ENCODE peak calls at places on chromosomes 6 and 20, in ten cellular contexts. One of them, this sample, is unnamed.

GRCh38 chr6:109816452-109817374 is 125.6 kb downstream of the FIG4 start:
- DNase-seq in GM23338: no peak
- DNase-seq in germinal center: no peak
- DNase-seq in activated naive CD8-positive, alpha-beta T cell treated with anti-CD3 and anti-CD28 coated beads for 36 hours: no peak
- DNase-seq in T-helper 9 cell: no peak
- DNase-seq in left ventricle myocardium superior: no peak
- DNase-seq in cardiac muscle cell: peak; percentile 13
- DNase-seq in iPS-NIHi11: no peak
- DNase-seq in pancreas: no peak
- DNase-seq in MV-4-11: no peak
- DNase-seq in this sample: no peak

GRCh38 chr6:19210849-19211590 is 626.1 kb upstream of the ID4 start:
- DNase-seq in germinal center: peak; percentile 6
- DNase-seq in MV-4-11: no peak
- DNase-seq in GM23338: peak; percentile 90
- DNase-seq in cardiac muscle cell: peak; percentile 56
- DNase-seq in left ventricle myocardium superior: peak; percentile 53
- DNase-seq in T-helper 9 cell: no peak
- DNase-seq in activated naive CD8-positive, alpha-beta T cell treated with anti-CD3 and anti-CD28 coated beads for 36 hours: peak; percentile 8
- DNase-seq in pancreas: no peak
- DNase-seq in iPS-NIHi11: peak; percentile 71
- DNase-seq in this sample: peak; percentile 46

GRCh38 chr20:37239026-37239451 is 22.6 kb downstream of the GHRH start:
- DNase-seq in left ventricle myocardium superior: no peak
- DNase-seq in germinal center: no peak
- DNase-seq in MV-4-11: no peak
- DNase-seq in T-helper 9 cell: no peak
- DNase-seq in pancreas: no peak
- DNase-seq in activated naive CD8-positive, alpha-beta T cell treated with anti-CD3 and anti-CD28 coated beads for 36 hours: no peak
- DNase-seq in GM23338: no peak
- DNase-seq in cardiac muscle cell: no peak
- DNase-seq in iPS-NIHi11: no peak
- DNase-seq in this sample: no peak

GRCh38 chr20:62774762-62775161 is 21.5 kb upstream of the MRGBP start:
- DNase-seq in T-helper 9 cell: no peak
- DNase-seq in germinal center: no peak
- DNase-seq in activated naive CD8-positive, alpha-beta T cell treated with anti-CD3 and anti-CD28 coated beads for 36 hours: no peak
- DNase-seq in MV-4-11: peak; percentile 69
- DNase-seq in pancreas: no peak
- DNase-seq in left ventricle myocardium superior: no peak
- DNase-seq in iPS-NIHi11: peak; percentile 11
- DNase-seq in GM23338: no peak
- DNase-seq in cardiac muscle cell: no peak
- DNase-seq in this sample: no peak

GRCh38 chr6:9140181-9140580 is 704.8 kb upstream of the SLC35B3 start:
- DNase-seq in MV-4-11: no peak
- DNase-seq in activated naive CD8-positive, alpha-beta T cell treated with anti-CD3 and anti-CD28 coated beads for 36 hours: no peak
- DNase-seq in germinal center: no peak
- DNase-seq in left ventricle myocardium superior: no peak
- DNase-seq in pancreas: peak; percentile 85
- DNase-seq in T-helper 9 cell: no peak
- DNase-seq in iPS-NIHi11: no peak
- DNase-seq in GM23338: no peak
- DNase-seq in cardiac muscle cell: no peak
- DNase-seq in this sample: no peak

GRCh38 chr20:62887147-62887859 is 25.7 kb upstream of the TCFL5 start:
- DNase-seq in GM23338: no peak
- DNase-seq in left ventricle myocardium superior: peak; percentile 82
- DNase-seq in iPS-NIHi11: no peak
- DNase-seq in MV-4-11: peak; percentile 96
- DNase-seq in pancreas: no peak
- DNase-seq in cardiac muscle cell: peak; percentile 46
- DNase-seq in T-helper 9 cell: no peak
- DNase-seq in activated naive CD8-positive, alpha-beta T cell treated with anti-CD3 and anti-CD28 coated beads for 36 hours: peak; percentile 46
- DNase-seq in germinal center: no peak
- DNase-seq in this sample: no peak

GRCh38 chr6:34532230-34532629 is 23.9 kb downstream of the SPDEF start:
- DNase-seq in germinal center: no peak
- DNase-seq in GM23338: no peak
- DNase-seq in iPS-NIHi11: no peak
- DNase-seq in activated naive CD8-positive, alpha-beta T cell treated with anti-CD3 and anti-CD28 coated beads for 36 hours: no peak
- DNase-seq in left ventricle myocardium superior: no peak
- DNase-seq in T-helper 9 cell: no peak
- DNase-seq in pancreas: no peak
- DNase-seq in MV-4-11: no peak
- DNase-seq in cardiac muscle cell: no peak
- DNase-seq in this sample: no peak

GRCh38 chr6:5565976-5566375 is 304.7 kb downstream of the FARS2 start:
- DNase-seq in iPS-NIHi11: no peak
- DNase-seq in cardiac muscle cell: no peak
- DNase-seq in pancreas: no peak
- DNase-seq in activated naive CD8-positive, alpha-beta T cell treated with anti-CD3 and anti-CD28 coated beads for 36 hours: no peak
- DNase-seq in GM23338: no peak
- DNase-seq in left ventricle myocardium superior: no peak
- DNase-seq in T-helper 9 cell: no peak
- DNase-seq in MV-4-11: no peak
- DNase-seq in germinal center: no peak
- DNase-seq in this sample: no peak

GRCh38 chr6:113860165-113860955 is 3.2 kb downstream of the MARCKS start:
- DNase-seq in T-helper 9 cell: no peak
- DNase-seq in iPS-NIHi11: peak; percentile 52
- DNase-seq in left ventricle myocardium superior: peak; percentile 51
- DNase-seq in germinal center: peak; percentile 8
- DNase-seq in pancreas: peak; percentile 33
- DNase-seq in GM23338: peak; percentile 65
- DNase-seq in MV-4-11: no peak
- DNase-seq in cardiac muscle cell: peak; percentile 8
- DNase-seq in activated naive CD8-positive, alpha-beta T cell treated with anti-CD3 and anti-CD28 coated beads for 36 hours: no peak
- DNase-seq in this sample: peak; percentile 36

GRCh38 chr20:34948030-34948429 is 7.6 kb downstream of the GSS start:
- DNase-seq in activated naive CD8-positive, alpha-beta T cell treated with anti-CD3 and anti-CD28 coated beads for 36 hours: no peak
- DNase-seq in cardiac muscle cell: no peak
- DNase-seq in germinal center: no peak
- DNase-seq in iPS-NIHi11: no peak
- DNase-seq in MV-4-11: no peak
- DNase-seq in T-helper 9 cell: no peak
- DNase-seq in pancreas: no peak
- DNase-seq in left ventricle myocardium superior: no peak
- DNase-seq in GM23338: no peak
- DNase-seq in this sample: no peak